ENCODE peak calls at places on chromosomes 4 and X, in nine cellular contexts. K is tibial nerve, A is HepG2, Q is SK-N-SH, H is A549, U is esophagus muscularis mucosa, B is ovary, O is stomach, W is sigmoid colon. Y is an unnamed sample.
A peak's percentile ranks its signal among the peaks of the same experiment; 100 is the strongest.

GRCh38 chr4:110109455-110109854 is 89.0 kb downstream of the ELOVL6 start:
- DNase-seq in Q (no peak), A (no peak), U (no peak), K (no peak), W (no peak), B (no peak), O (no peak), H (no peak), Y (no peak)

GRCh38 chr4:76301068-76301774 is 5.3 kb upstream of the STBD1 start:
- DNase-seq in A (peak; percentile 91), B (no peak), W (no peak), O (no peak), H (peak; percentile 43), K (no peak), Q (no peak), U (no peak), Y (no peak)

GRCh38 chr4:162866565-162866964 is 300.1 kb downstream of the NAF1 start:
- DNase-seq in B (no peak), Q (no peak), H (no peak), U (no peak), K (no peak), A (no peak), O (no peak), W (no peak), Y (no peak)

GRCh38 chr4:128565565-128566186 is 243.8 kb upstream of the JADE1 start:
- DNase-seq in W (peak; percentile 72), B (peak; percentile 59), A (peak; percentile 51), O (peak; percentile 74), Q (peak; percentile 42), H (no peak), U (no peak), K (no peak), Y (no peak)

GRCh38 chrX:153457136-153457825 is 11.4 kb upstream of the TREX2 start:
- DNase-seq in K (no peak), W (no peak), H (no peak), Q (no peak), A (no peak), O (no peak), U (no peak), B (no peak), Y (no peak)

GRCh38 chr4:76016383-76016782 is 6.9 kb downstream of the CXCL10 start:
- DNase-seq in Q (no peak), O (no peak), A (no peak), H (no peak), U (no peak), K (no peak), B (no peak), W (no peak), Y (no peak)

GRCh38 chr4:537436-538264 is 38.4 kb downstream of the TMEM271 start:
- DNase-seq in W (no peak), Q (no peak), A (no peak), O (peak; percentile 17), H (no peak), B (no peak), U (no peak), K (no peak), Y (peak; percentile 66)

GRCh38 chrX:134930501-134930900 is 60.3 kb upstream of the SMIM10 start:
- DNase-seq in B (no peak), A (no peak), Q (no peak), O (no peak), U (no peak), H (no peak), K (no peak), W (no peak), Y (no peak)

GRCh38 chr4:178086324-178086723 is 644.1 kb upstream of the AGA start:
- DNase-seq in B (no peak), W (no peak), K (no peak), O (no peak), U (no peak), H (no peak), Q (no peak), A (peak; percentile 0), Y (no peak)

GRCh38 chr4:145796338-145796737 is 116.4 kb downstream of the C4orf51 start:
- DNase-seq in H (no peak), B (no peak), Q (no peak), O (no peak), W (no peak), U (no peak), A (no peak), K (no peak), Y (no peak)

DNA sequence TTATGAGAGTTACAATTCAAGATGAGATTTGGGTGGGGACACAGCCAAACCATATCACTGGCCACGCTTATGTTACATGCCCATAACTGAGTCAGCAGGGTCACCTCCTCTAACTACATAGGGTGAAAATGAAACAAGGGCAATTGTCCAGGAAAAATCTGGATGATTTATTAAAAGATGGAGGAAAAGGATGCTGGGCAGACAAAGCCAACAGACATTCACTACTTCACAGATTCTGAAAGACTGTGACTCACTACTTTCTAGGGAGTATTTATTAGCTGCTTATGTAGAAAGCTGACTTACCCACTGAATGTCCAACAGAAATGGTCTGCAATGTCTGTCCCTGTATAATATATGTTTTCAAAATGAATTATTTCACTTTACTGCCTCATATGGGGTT is 72.4 kb downstream of the APBB2 start:
- DNase-seq in B (no peak), U (no peak), O (no peak), H (no peak), K (no peak), Q (no peak), W (no peak), A (no peak), Y (no peak)
- H3K4me1 ChIP-seq in B (peaks cover 20% of the 10 kb centered on the region), U (peaks cover 43% of the 10 kb centered on the region), O (peaks cover 62% of the 10 kb centered on the region), H (peaks cover 37% of the 10 kb centered on the region), K (no peaks in the 10 kb centered on the region), Q (peaks cover 11% of the 10 kb centered on the region), W (peaks cover 62% of the 10 kb centered on the region), A (peaks cover 44% of the 10 kb centered on the region), Y (peaks cover 53% of the 10 kb centered on the region)

GRCh38 chrX:56563231-56564116 is at the start of gene UBQLN2:
- DNase-seq in H (no peak), W (peak; percentile 92), Q (peak; percentile 77), U (no peak), A (peak; percentile 30), O (peak; percentile 82), B (peak; percentile 84), K (peak; percentile 64), Y (peak; percentile 80)

GRCh38 chrX:56564921-56565861 is 1.8 kb downstream of the UBQLN2 start:
- DNase-seq in Q (peak; percentile 24), O (no peak), W (no peak), B (peak; percentile 19), U (no peak), A (peak; percentile 0), H (no peak), K (no peak), Y (no peak)

GRCh38 chrX:56569378-56570061 is 6.1 kb downstream of the UBQLN2 start:
- DNase-seq in A (no peak), B (no peak), W (no peak), U (no peak), H (no peak), K (no peak), O (no peak), Q (no peak), Y (no peak)

DNA sequence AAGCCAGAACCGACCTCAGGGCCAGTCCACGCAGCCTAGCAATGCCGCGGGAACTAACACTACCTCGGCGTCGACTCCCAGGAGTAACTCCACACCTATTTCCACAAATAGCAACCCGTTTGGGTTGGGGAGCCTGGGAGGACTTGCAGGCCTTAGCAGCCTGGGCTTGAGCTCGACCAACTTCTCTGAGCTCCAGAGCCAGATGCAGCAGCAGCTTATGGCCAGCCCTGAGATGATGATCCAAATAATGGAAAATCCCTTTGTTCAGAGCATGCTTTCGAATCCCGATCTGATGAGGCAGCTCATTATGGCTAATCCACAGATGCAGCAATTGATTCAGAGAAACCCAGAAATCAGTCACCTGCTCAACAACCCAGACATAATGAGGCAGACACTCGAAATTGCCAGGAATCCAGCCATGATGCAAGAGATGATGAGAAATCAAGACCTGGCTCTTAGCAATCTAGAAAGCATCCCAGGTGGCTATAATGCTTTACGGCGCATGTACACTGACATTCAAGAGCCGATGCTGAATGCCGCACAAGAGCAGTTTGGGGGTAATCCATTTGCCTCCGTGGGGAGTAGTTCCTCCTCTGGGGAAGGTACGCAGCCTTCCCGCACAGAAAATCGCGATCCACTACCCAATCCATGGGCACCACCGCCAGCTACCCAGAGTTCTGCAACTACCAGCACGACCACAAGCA is 907 bp downstream of the UBQLN2 start:
- DNase-seq in W (no peak), U (no peak), Q (peak; percentile 27), A (peak; percentile 2), O (no peak), B (peak; percentile 38), K (no peak), H (no peak), Y (no peak)
- TF ChIP-seq EP300 in W (no peak), U (no peak), Q (no peak), A (no peak), O (no peak), B (no peak), K (no peak), H (no peak), Y (no peak)

GRCh38 chr4:6383929-6384328 is 88.5 kb downstream of the PPP2R2C start:
- DNase-seq in B (no peak), W (no peak), K (no peak), Q (peak; percentile 59), U (no peak), A (no peak), O (no peak), H (no peak), Y (no peak)
- H3K4me1 ChIP-seq in B (peaks cover 2% of the 10 kb centered on the region), W (no peaks in the 10 kb centered on the region), K (no peaks in the 10 kb centered on the region), Q (peaks cover 8% of the 10 kb centered on the region), U (no peaks in the 10 kb centered on the region), A (no peaks in the 10 kb centered on the region), O (no peaks in the 10 kb centered on the region), H (no peaks in the 10 kb centered on the region), Y (peaks cover 21% of the 10 kb centered on the region)

GRCh38 chr4:98833384-98833783 is 95.5 kb downstream of the EIF4E start:
- DNase-seq in H (no peak), O (no peak), A (no peak), W (no peak), U (no peak), B (no peak), K (no peak), Q (no peak), Y (no peak)
- TF ChIP-seq EP300 in H (no peak), O (no peak), A (no peak), W (no peak), U (no peak), B (no peak), K (no peak), Q (no peak), Y (no peak)

DNA sequence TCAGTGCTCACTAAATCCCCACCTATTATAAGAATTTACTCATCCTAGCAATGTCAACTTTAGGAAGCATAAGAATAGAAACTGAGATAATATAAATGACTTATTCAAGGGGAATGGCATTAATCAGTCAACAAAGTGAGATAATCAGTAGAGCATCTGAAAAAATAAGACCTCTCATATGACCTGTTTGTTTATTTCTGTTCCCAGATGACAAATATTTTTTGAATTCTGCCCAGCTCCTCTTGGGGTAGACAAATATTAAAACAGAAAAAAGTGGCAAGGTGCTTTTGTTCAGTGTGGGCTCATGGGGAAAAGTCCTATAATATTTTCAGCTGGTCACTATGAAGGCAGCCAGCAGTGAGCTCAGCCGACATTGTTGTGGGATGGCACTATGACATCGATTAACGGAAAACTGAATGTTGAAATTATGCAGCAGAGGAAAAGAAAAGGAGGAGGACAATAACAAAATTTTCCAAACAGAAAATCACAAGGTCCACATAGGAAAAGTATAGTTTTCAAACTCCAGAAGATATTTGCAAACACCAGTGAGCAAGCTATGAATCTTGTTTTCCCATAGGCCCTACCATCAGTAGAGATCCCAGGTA is 109.6 kb downstream of the ANXA3 start:
- DNase-seq in O (no peak), B (no peak), H (no peak), K (no peak), W (no peak), Q (no peak), A (no peak), U (no peak), Y (no peak)
- H3K4me1 ChIP-seq in O (peaks cover 16% of the 10 kb centered on the region), B (no peaks in the 10 kb centered on the region), H (peaks cover 31% of the 10 kb centered on the region), K (no peaks in the 10 kb centered on the region), W (no peaks in the 10 kb centered on the region), Q (peaks cover 2% of the 10 kb centered on the region), A (peaks cover 40% of the 10 kb centered on the region), U (peaks cover 20% of the 10 kb centered on the region), Y (peaks cover 41% of the 10 kb centered on the region)